ENCODE peak calls at places on chromosomes 13 and 19, in five cellular contexts. L is AG09309, X is fibroblast of lung, C is ascending aorta, P is coronary artery. Q is an unnamed sample.

GRCh38 chr13:23771966-23772365 is 117.2 kb downstream of the MIPEP start:
- DNase-seq in C (no peak), P (no peak), X (peak), L (no peak), Q (peak)

GRCh38 chr13:77143325-77143907 is 116.5 kb upstream of the FBXL3 start:
- DNase-seq in X (peak), P (no peak), C (no peak), L (no peak), Q (peak)

GRCh38 chr13:45331123-45331619 is 9.8 kb downstream of the TPT1 start:
- DNase-seq in P (no peak), X (no peak), C (no peak), L (no peak), Q (no peak)

GRCh38 chr19:10808937-10809655 is 26.9 kb downstream of the TMED1 start:
- DNase-seq in P (no peak), L (peak), X (peak), C (no peak), Q (peak)

GRCh38 chr13:24279706-24280105 is 29.7 kb upstream of the C1QTNF9 start:
- DNase-seq in L (no peak), P (peak), C (no peak), X (peak), Q (no peak)

GRCh38 chr13:111166882-111167281 is 51.8 kb downstream of the ARHGEF7 start:
- DNase-seq in P (no peak), X (no peak), L (no peak), C (no peak), Q (no peak)

GRCh38 chr19:46621191-46622117 is 3.4 kb downstream of the PTGIR start:
- DNase-seq in C (no peak), L (no peak), P (peak), X (no peak), Q (no peak)

GRCh38 chr19:21023901-21024300 is 3.4 kb downstream of the ZNF430 start:
- DNase-seq in C (no peak), P (no peak), X (peak), L (peak), Q (peak)

GRCh38 chr13:84303035-84303434 is 420.8 kb upstream of the SLITRK1 start:
- DNase-seq in X (no peak), L (no peak), C (no peak), P (no peak), Q (no peak)

GRCh38 chr19:22609630-22610029 is 24.5 kb upstream of the ZNF492 start:
- DNase-seq in P (peak), L (no peak), C (no peak), X (no peak), Q (no peak)

GRCh38 chr19:3626473-3627350 is at the start of gene CACTIN:
- DNase-seq in L (peak), X (peak), P (peak), C (peak), Q (peak)

DNA sequence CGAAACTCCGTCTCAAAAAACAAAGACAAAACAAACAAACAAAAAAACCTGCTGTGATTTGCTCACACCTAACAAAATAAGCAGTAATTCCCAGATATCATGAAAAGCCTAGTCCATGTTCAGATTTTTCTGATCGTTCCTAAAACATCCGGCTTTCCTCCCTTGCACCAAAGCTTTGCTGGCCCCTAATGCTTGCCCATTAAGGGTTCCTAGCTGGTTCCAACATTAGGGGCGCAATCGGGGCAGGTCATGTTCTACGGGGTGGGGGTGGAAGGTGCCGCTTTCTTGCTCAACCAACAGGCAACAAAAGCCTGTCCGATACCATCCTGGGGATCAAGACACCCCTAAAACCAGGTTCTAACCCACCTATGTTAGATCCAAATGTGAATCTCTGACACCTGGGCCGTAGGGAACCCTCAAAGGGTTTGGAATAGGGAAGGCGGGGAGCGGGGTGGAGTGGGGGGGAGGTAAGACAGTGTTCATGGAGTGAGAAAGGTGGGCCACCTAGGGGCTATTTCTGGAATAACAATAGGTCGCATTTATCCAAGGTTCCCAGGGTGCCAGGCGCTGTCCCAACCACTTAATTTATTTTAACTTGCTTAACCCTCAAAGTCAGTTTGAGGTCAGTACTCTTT is 25.3 kb upstream of the FXYD3 start:
- DNase-seq in X (peak), L (no peak), C (no peak), P (no peak), Q (peak)
- H3K4me3 ChIP-seq in X (no peak), L (no peak), C (no peak), P (peak), Q (no peak)

GRCh38 chr19:33462112-33462726 is 59.4 kb downstream of the PEPD start:
- DNase-seq in L (no peak), P (peak), X (no peak), C (no peak), Q (no peak)
- TF ChIP-seq CTCF in L (no peak), P (no peak), X (no peak), C (no peak), Q (no peak)

GRCh38 chr19:35132254-35132653 is 2.6 kb downstream of the LGI4 start:
- DNase-seq in C (no peak), P (no peak), X (no peak), L (no peak), Q (no peak)
- H3K4me3 ChIP-seq in C (no peak), P (peak), X (no peak), L (no peak), Q (no peak)

GRCh38 chr19:45401815-45402468 is 2.9 kb downstream of the PPP1R13L start:
- DNase-seq in P (no peak), X (no peak), C (no peak), L (no peak), Q (no peak)

GRCh38 chr19:45403272-45403671 is 1.6 kb downstream of the PPP1R13L start:
- DNase-seq in X (no peak), L (no peak), C (no peak), P (no peak), Q (no peak)

GRCh38 chr19:45404557-45405434 is at the start of gene PPP1R13L:
- DNase-seq in X (peak), C (peak), L (no peak), P (peak), Q (peak)

GRCh38 chr19:45403781-45404556 is 900 bp downstream of the PPP1R13L start:
- DNase-seq in L (no peak), X (no peak), C (no peak), P (no peak), Q (peak)

GRCh38 chr19:45402469-45403070 is 2.3 kb downstream of the PPP1R13L start:
- DNase-seq in X (no peak), P (no peak), L (no peak), C (no peak), Q (peak)
- TF ChIP-seq CTCF in X (no peak), P (no peak), L (peak), C (peak), Q (peak)

DNA sequence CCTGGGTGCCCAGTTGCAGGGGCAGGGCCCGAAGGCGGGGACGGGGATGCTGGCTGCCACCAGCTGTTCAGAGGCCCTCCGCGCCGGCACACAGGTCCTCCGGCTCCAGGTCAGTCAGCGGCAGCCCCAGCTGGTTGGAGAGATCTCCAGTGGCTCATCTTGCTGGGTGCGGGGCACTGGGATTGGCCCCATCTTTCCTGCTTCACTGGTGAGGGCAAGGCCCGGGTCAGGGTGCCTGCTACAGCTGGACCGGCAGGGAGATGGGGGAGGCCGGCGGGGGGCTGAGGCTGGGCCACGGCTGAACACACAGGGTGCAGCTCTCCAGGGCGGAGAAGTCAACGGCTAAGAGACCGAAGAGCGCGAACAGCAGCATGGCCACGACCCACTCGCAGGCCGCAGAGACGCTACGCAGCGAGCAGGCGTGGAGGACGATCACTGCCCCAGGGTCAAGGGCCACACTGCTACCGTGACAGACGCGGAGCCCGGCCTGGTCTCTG is 12.5 kb downstream of the TMEM150B start:
- DNase-seq in X (no peak), P (no peak), L (no peak), C (no peak), Q (no peak)
- H3K4me3 ChIP-seq in X (no peak), P (no peak), L (no peak), C (no peak), Q (no peak)

DNA sequence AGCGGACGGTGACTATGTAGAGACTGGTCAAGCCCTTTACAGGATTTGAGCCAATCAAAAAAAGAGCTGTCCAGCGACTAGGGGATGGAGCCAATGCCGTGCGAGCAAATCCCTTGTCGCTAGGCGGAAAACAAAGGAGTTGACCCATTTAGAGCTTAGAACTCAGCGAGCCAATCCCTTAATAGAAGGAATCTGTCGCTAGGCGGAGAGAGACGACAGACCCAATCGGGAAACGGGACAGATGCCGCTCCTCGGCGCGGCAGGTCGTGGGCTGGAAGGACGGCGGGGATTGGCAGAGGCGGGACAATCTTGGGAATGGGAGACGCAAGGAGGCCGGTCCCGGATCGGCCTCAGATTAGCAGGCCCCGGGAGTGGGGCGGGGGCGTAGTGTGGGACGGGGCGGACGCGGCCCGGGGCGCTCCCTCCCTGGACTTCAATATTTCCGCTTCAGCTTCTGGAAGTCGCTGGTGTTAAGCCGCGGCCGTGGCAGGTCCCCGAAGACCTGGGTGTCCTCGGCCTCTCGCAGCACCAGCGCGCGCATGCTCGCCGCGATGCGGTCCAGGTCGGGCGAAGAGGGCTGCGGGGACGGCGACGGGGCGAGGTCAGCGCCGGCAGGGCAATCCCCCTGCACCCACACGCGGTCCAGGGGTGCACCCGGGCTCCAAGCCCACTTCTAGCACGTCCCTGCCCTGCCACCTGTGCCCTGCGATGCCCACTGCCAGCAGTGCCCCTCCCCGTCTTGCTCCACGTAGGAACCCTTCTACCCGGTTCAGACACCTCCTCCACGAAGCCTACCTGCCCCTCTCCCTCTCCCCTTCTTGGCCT is 2.3 kb upstream of the PNKP start:
- DNase-seq in C (peak), L (peak), X (peak), P (peak), Q (peak)
- TF ChIP-seq CTCF in C (no peak), L (no peak), X (no peak), P (no peak), Q (no peak)

DNA sequence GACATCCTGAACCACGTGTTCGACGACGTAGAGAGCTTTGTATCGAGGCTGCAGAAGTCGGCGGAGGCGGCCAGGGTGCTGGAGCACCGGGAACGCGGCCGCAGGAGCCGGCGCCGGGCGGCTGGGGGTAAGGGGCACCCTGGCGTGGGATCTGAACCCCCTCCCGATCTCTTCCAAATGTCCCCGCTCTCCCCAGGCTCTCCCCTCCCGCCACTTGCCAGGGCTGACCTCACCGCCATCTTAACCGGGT is 6.0 kb downstream of the EPS8L1 start:
- DNase-seq in P (no peak), L (no peak), X (no peak), C (no peak), Q (no peak)
- H3K4me3 ChIP-seq in P (peak), L (no peak), X (no peak), C (peak), Q (no peak)